ENCODE peak calls at places on chromosome 7, in five cellular contexts. X is H7, K is NCI-H774, W is SK-N-MC, L is astrocyte of the hippocampus. Y is an unnamed sample.

GRCh38 chr7:1400351-1400750 is 58.9 kb downstream of the MICALL2 start:
- DNase-seq in X (peak; percentile 55), K (no peak), W (no peak), L (no peak), Y (peak; percentile 22)

GRCh38 chr7:138865843-138866242 is 67.8 kb upstream of the ATP6V0A4 start:
- DNase-seq in X (peak; percentile 70), K (no peak), W (no peak), L (no peak), Y (peak; percentile 72)

GRCh38 chr7:22319424-22320403 is 37.2 kb downstream of the RAPGEF5 start:
- DNase-seq in X (no peak), K (peak; percentile 60), W (no peak), L (no peak), Y (peak; percentile 34)

GRCh38 chr7:117217636-117218035 is 105.2 kb downstream of the WNT2 start:
- DNase-seq in X (no peak), K (no peak), W (no peak), L (peak; percentile 45), Y (no peak)

GRCh38 chr7:18520450-18521235 is 25.1 kb downstream of the HDAC9 start:
- DNase-seq in X (no peak), K (no peak), W (no peak), L (peak; percentile 71), Y (peak; percentile 52)

GRCh38 chr7:140049339-140050024 is 13.3 kb downstream of the PARP12 start:
- DNase-seq in X (no peak), K (peak; percentile 46), W (no peak), L (peak; percentile 57), Y (peak; percentile 88)

GRCh38 chr7:69625798-69626197 is 27.5 kb downstream of the AUTS2 start:
- DNase-seq in X (no peak), K (no peak), W (no peak), L (no peak), Y (no peak)

GRCh38 chr7:74483402-74484336 is 30.0 kb downstream of the GTF2IRD1 start:
- DNase-seq in X (no peak), K (no peak), W (no peak), L (peak; percentile 93), Y (peak; percentile 67)

GRCh38 chr7:2109936-2110585 is 122.7 kb downstream of the MAD1L1 start:
- DNase-seq in X (no peak), K (no peak), W (no peak), L (peak; percentile 82), Y (peak; percentile 99)

GRCh38 chr7:65820287-65820950 is 52.5 kb upstream of the VKORC1L1 start:
- DNase-seq in X (peak; percentile 24), K (no peak), W (no peak), L (no peak), Y (no peak)

GRCh38 chr7:93601363-93601762 is 26.8 kb upstream of the CALCR start:
- DNase-seq in X (peak; percentile 16), K (peak; percentile 17), W (no peak), L (no peak), Y (no peak)

GRCh38 chr7:15397921-15398560 is 163.8 kb downstream of the AGMO start:
- DNase-seq in X (no peak), K (no peak), W (no peak), L (peak; percentile 51), Y (peak; percentile 66)

GRCh38 chr7:41108821-41109220 is 594.1 kb downstream of the INHBA start:
- DNase-seq in X (no peak), K (no peak), W (no peak), L (no peak), Y (no peak)

GRCh38 chr7:29449569-29450260 is 113.9 kb upstream of the PRR15 start:
- DNase-seq in X (no peak), K (no peak), W (no peak), L (peak; percentile 14), Y (no peak)

GRCh38 chr7:1529383-1530116 is 952 bp upstream of the MAFK start:
- DNase-seq in X (peak; percentile 69), K (no peak), W (no peak), L (no peak), Y (no peak)

Y was measured in osteoblast.